ENCODE peak calls at places on chromosome 1, in four cellular contexts. One of them, this sample, is unnamed.

GRCh38 chr1:154186177-154186576 is 5.7 kb downstream of the TPM3 start:
- DNase-seq in ovary: no peak
- DNase-seq in fibroblast of pulmonary artery: peak
- DNase-seq in fibroblast of mammary gland: peak
- DNase-seq in this sample: peak

GRCh38 chr1:93328809-93329477 is 16.8 kb upstream of the DR1 start:
- DNase-seq in ovary: no peak
- DNase-seq in fibroblast of pulmonary artery: no peak
- DNase-seq in fibroblast of mammary gland: peak
- DNase-seq in this sample: peak

GRCh38 chr1:22207605-22208264 is 64.8 kb upstream of the WNT4 start:
- DNase-seq in fibroblast of pulmonary artery: no peak
- DNase-seq in fibroblast of mammary gland: no peak
- DNase-seq in ovary: no peak
- DNase-seq in this sample: no peak

GRCh38 chr1:2419416-2419815 is 7.1 kb upstream of the PEX10 start:
- DNase-seq in ovary: no peak
- DNase-seq in fibroblast of mammary gland: no peak
- DNase-seq in fibroblast of pulmonary artery: no peak
- DNase-seq in this sample: no peak

GRCh38 chr1:27609210-27609555 is 5.2 kb upstream of the AHDC1 start:
- DNase-seq in fibroblast of mammary gland: peak
- DNase-seq in fibroblast of pulmonary artery: no peak
- DNase-seq in ovary: no peak
- DNase-seq in this sample: no peak

GRCh38 chr1:241021286-241021685 is 335.7 kb downstream of the RGS7 start:
- DNase-seq in fibroblast of pulmonary artery: no peak
- DNase-seq in ovary: no peak
- DNase-seq in fibroblast of mammary gland: no peak
- DNase-seq in this sample: no peak

GRCh38 chr1:216690593-216690992 is 32.6 kb downstream of the ESRRG start:
- DNase-seq in ovary: no peak
- DNase-seq in fibroblast of mammary gland: no peak
- DNase-seq in fibroblast of pulmonary artery: no peak
- DNase-seq in this sample: no peak

GRCh38 chr1:38026592-38027200 is 14.2 kb downstream of the UTP11 start:
- DNase-seq in ovary: no peak
- DNase-seq in fibroblast of pulmonary artery: peak
- DNase-seq in fibroblast of mammary gland: peak
- DNase-seq in this sample: peak

GRCh38 chr1:248810727-248811513 is 14.8 kb downstream of the SH3BP5L start:
- DNase-seq in fibroblast of pulmonary artery: peak
- DNase-seq in ovary: no peak
- DNase-seq in fibroblast of mammary gland: peak
- DNase-seq in this sample: no peak

GRCh38 chr1:223129229-223129851 is 13.7 kb downstream of the TLR5 start:
- DNase-seq in ovary: peak
- DNase-seq in fibroblast of mammary gland: peak
- DNase-seq in fibroblast of pulmonary artery: peak
- DNase-seq in this sample: peak

GRCh38 chr1:29193879-29194455 is 12.3 kb upstream of the SRSF4 start:
- DNase-seq in fibroblast of pulmonary artery: no peak
- DNase-seq in fibroblast of mammary gland: no peak
- DNase-seq in ovary: no peak
- DNase-seq in this sample: no peak

GRCh38 chr1:97209381-97209780 is 487.8 kb downstream of the PTBP2 start:
- DNase-seq in ovary: no peak
- DNase-seq in fibroblast of mammary gland: peak
- DNase-seq in fibroblast of pulmonary artery: peak
- DNase-seq in this sample: no peak

GRCh38 chr1:14674030-14674429 is 75.5 kb downstream of the KAZN start:
- DNase-seq in fibroblast of pulmonary artery: no peak
- DNase-seq in ovary: no peak
- DNase-seq in fibroblast of mammary gland: no peak
- DNase-seq in this sample: no peak

GRCh38 chr1:91515994-91516393 is 15.3 kb downstream of the CDC7 start:
- DNase-seq in fibroblast of pulmonary artery: no peak
- DNase-seq in fibroblast of mammary gland: no peak
- DNase-seq in ovary: no peak
- DNase-seq in this sample: no peak

GRCh38 chr1:209756608-209757445 is 974 bp downstream of the TRAF3IP3 start:
- DNase-seq in fibroblast of pulmonary artery: no peak
- DNase-seq in fibroblast of mammary gland: no peak
- DNase-seq in ovary: no peak
- DNase-seq in this sample: no peak

GRCh38 chr1:226308166-226308722 is 720 bp downstream of the LIN9 start:
- DNase-seq in fibroblast of mammary gland: no peak
- DNase-seq in ovary: peak
- DNase-seq in fibroblast of pulmonary artery: no peak
- DNase-seq in this sample: no peak

GRCh38 chr1:14108356-14109275 is 408.6 kb downstream of the PRDM2 start:
- DNase-seq in fibroblast of pulmonary artery: no peak
- DNase-seq in ovary: no peak
- DNase-seq in fibroblast of mammary gland: no peak
- DNase-seq in this sample: no peak

GRCh38 chr1:151574575-151575529 is 34.7 kb downstream of the TUFT1 start:
- DNase-seq in ovary: no peak
- DNase-seq in fibroblast of pulmonary artery: peak
- DNase-seq in fibroblast of mammary gland: peak
- DNase-seq in this sample: peak

GRCh38 chr1:210251680-210252490 is 19.3 kb downstream of the SERTAD4 start:
- DNase-seq in fibroblast of pulmonary artery: no peak
- DNase-seq in ovary: no peak
- DNase-seq in fibroblast of mammary gland: no peak
- DNase-seq in this sample: no peak

GRCh38 chr1:86156571-86157455 is at the start of gene COL24A1:
- DNase-seq in fibroblast of pulmonary artery: peak
- DNase-seq in fibroblast of mammary gland: peak
- DNase-seq in ovary: peak
- DNase-seq in this sample: peak

GRCh38 chr1:16998589-16998988 is 13.1 kb downstream of the ATP13A2 start:
- DNase-seq in fibroblast of pulmonary artery: peak
- DNase-seq in ovary: no peak
- DNase-seq in fibroblast of mammary gland: no peak
- DNase-seq in this sample: no peak

GRCh38 chr1:208431721-208432120 is 187.5 kb upstream of the PLXNA2 start:
- DNase-seq in fibroblast of mammary gland: peak
- DNase-seq in fibroblast of pulmonary artery: no peak
- DNase-seq in ovary: no peak
- DNase-seq in this sample: peak

GRCh38 chr1:4631321-4631720 is 23.1 kb upstream of the AJAP1 start:
- DNase-seq in ovary: no peak
- DNase-seq in fibroblast of pulmonary artery: no peak
- DNase-seq in fibroblast of mammary gland: no peak
- DNase-seq in this sample: no peak

DNA sequence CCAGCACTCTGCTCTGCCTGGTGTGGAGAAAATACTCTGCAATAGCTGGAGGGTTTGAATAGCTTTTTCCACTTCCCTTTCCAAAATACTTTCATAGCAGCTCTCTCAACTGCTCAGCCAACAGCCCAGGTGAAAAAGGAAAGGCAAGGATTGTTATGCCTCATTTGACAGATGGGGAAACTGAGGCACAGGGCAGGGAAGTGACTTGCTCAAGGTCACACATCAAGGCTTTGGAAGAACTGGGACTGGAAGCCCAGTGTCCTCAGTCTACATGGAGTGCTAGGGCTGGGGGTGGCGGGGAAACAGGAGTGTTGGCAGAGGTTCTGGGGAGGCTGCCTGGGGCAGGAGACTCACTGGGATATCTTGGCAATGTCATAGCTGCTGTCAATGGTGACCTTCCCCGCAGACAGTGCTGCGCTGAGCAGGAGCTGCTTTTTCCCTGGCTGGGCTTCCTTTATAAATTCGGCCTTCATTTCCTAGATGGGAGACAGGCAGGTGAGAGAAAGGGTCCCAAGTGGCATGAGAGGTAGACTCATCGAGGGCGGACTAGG is 4.1 kb downstream of the CHI3L1 start:
- DNase-seq in ovary: no peak
- DNase-seq in fibroblast of pulmonary artery: no peak
- DNase-seq in fibroblast of mammary gland: no peak
- DNase-seq in this sample: no peak
- TF ChIP-seq CTCF in ovary: no peak
- TF ChIP-seq CTCF in fibroblast of pulmonary artery: no peak
- TF ChIP-seq CTCF in fibroblast of mammary gland: no peak
- TF ChIP-seq CTCF in this sample: no peak

GRCh38 chr1:15684468-15685283 is 556 bp downstream of the PLEKHM2 start:
- DNase-seq in fibroblast of mammary gland: peak
- DNase-seq in fibroblast of pulmonary artery: peak
- DNase-seq in ovary: peak
- DNase-seq in this sample: peak
- TF ChIP-seq CTCF in fibroblast of mammary gland: peak
- TF ChIP-seq CTCF in fibroblast of pulmonary artery: no peak
- TF ChIP-seq CTCF in ovary: no peak
- TF ChIP-seq CTCF in this sample: peak

DNA sequence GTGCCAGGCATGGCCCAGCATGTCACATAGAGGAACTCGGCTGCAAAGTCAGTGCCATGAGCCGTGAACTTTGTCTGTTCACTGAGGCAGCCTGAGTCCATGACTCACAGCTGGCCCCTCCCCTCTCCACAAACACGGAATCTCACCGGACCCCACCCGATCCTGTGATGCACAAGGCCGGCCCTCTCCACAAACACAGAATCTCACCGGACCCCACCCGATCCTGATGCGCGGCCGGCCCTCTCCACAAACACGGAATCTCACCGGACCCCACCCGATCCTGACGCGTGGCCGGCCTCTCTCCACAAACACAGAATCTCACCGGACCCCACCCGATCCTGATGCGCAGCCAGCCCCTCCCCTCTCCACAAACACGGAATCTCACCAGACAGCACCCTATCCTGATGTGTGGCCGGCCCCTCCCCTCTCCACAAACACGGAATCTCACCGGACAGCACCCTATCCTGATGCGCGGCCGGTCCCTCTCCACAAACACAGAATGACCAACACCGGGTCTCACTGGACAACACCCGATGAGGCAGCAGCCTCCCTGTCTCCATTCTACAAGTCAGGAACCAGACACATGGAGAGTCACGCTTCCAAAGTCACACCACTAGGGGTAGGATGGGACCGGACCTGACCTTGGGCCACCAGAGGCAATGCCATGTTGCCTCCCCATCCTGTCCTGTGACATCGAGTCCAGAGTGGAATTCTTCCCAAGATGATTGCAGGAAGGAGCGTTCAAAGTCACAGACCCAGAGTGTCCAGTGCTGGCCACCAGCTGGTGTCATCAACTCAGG is 39.6 kb upstream of the GPR153 start:
- DNase-seq in ovary: no peak
- DNase-seq in fibroblast of mammary gland: peak
- DNase-seq in fibroblast of pulmonary artery: no peak
- DNase-seq in this sample: peak
- TF ChIP-seq CTCF in ovary: no peak
- TF ChIP-seq CTCF in fibroblast of mammary gland: no peak
- TF ChIP-seq CTCF in fibroblast of pulmonary artery: no peak
- TF ChIP-seq CTCF in this sample: peak

DNA sequence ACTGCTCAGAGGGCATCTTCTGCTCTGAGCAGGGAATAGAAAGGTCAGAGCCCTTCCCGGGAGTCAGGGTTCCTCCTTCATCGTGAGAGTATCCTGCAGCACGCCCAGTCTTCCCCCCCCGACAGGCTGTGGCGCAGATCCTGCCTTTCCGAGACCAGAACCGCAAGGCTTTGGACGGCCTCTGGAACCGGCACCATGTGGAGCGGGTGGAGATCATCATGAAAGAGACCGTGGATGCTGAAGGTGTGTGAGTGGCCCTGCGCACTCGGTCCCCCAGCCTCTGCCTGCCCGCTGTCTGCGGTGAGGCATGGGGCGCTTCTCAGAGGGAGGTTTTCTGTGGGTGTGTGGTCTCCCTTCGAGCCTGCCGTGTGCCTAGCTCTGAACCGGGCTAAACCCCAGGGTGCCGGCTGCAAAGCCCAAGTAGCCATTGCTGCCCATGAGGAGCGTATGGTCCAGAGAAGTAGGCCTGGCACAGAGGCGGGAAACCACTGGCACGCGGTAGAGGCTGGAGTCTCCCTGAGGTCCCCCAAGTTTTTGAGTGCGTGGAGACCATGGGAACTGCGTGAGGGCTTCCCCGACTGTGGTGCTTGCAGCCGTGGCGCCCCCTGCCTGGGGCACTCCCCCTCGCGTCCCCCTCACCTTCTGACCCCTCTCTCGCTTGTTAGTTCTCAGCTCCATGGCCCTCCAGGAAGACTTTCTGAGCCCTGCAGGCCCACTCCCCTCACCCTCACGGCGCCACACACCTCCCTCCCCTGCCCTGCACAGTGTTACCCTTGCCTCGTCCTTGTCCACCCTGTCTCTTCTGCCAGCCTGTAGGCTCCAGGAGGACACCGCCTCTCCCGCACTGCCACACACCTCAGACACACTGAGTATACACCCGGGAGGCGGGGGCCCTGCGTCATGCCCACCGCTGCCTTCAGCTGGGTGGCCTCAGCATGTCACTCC is 12.5 kb downstream of the H6PD start:
- DNase-seq in ovary: no peak
- DNase-seq in fibroblast of pulmonary artery: no peak
- DNase-seq in fibroblast of mammary gland: no peak
- DNase-seq in this sample: no peak
- TF ChIP-seq CTCF in ovary: no peak
- TF ChIP-seq CTCF in fibroblast of pulmonary artery: no peak
- TF ChIP-seq CTCF in fibroblast of mammary gland: no peak
- TF ChIP-seq CTCF in this sample: no peak

DNA sequence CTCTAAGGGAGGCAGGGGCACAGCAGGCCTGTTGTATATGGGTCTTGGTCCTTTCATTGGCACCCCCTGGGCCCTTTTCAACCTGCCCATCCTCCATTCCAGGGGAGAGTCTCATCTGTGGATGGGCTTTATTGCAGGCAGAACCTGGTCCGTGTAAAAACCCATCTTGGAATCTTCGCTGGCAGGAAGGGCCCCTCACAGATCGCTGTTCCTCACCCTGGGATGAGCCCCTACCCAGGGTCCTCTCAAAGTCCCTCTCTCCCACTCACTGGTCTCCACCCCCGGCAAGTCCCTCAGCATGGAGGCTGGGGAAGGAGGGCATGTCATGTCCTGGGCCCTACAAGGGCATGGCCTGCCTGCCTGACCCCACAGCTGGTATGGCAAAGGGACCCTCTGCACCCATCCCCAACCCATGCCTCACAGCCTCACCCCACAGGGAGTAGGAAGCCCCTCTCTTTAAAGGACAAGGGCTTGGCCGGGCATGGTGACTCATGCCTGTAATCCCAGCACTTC is 13.3 kb upstream of the CDA start:
- DNase-seq in fibroblast of pulmonary artery: no peak
- DNase-seq in ovary: no peak
- DNase-seq in fibroblast of mammary gland: no peak
- DNase-seq in this sample: no peak
- TF ChIP-seq CTCF in fibroblast of pulmonary artery: no peak
- TF ChIP-seq CTCF in ovary: no peak
- TF ChIP-seq CTCF in fibroblast of mammary gland: no peak
- TF ChIP-seq CTCF in this sample: no peak

GRCh38 chr1:109687641-109688499 is at the start of gene GSTM1:
- DNase-seq in ovary: no peak
- DNase-seq in fibroblast of mammary gland: peak
- DNase-seq in fibroblast of pulmonary artery: peak
- DNase-seq in this sample: peak
- TF ChIP-seq CTCF in ovary: peak
- TF ChIP-seq CTCF in fibroblast of mammary gland: peak
- TF ChIP-seq CTCF in fibroblast of pulmonary artery: peak
- TF ChIP-seq CTCF in this sample: peak

This sample was measured in fibroblast of villous mesenchyme.